ENCODE peak calls at places on chromosomes 1 and 21, in four cellular contexts. H is GM12865, P is trophoblast cell, W is PC-9. T is an unnamed sample.

GRCh38 chr1:38657873-38658272 is 201.7 kb downstream of the RRAGC start:
- DNase-seq in H (no peak), P (no peak), W (no peak), T (no peak)

GRCh38 chr1:47507921-47508894 is 70.4 kb downstream of the FOXD2 start:
- DNase-seq in W (no peak), H (no peak), P (no peak), T (no peak)

GRCh38 chr1:184036517-184036949 is 995 bp downstream of the COLGALT2 start:
- DNase-seq in H (no peak), W (no peak), P (no peak), T (no peak)

GRCh38 chr1:80922906-80923305 is 877.8 kb upstream of the ADGRL2 start:
- DNase-seq in W (no peak), P (no peak), H (no peak), T (no peak)

GRCh38 chr1:29584816-29585600 is 348.7 kb downstream of the PTPRU start:
- DNase-seq in H (no peak), W (no peak), P (no peak), T (no peak)

GRCh38 chr1:33123266-33123665 is 42.3 kb downstream of the AZIN2 start:
- DNase-seq in P (no peak), H (no peak), W (no peak), T (no peak)

GRCh38 chr21:32371913-32372314 is 20.9 kb downstream of the URB1 start:
- DNase-seq in P (peak; percentile 16), W (peak; percentile 56), H (no peak), T (no peak)

GRCh38 chr21:26826801-26827200 is 18.4 kb downstream of the ADAMTS1 start:
- DNase-seq in W (no peak), H (no peak), P (no peak), T (no peak)

GRCh38 chr1:240169188-240169587 is 77.5 kb downstream of the FMN2 start:
- DNase-seq in H (no peak), P (no peak), W (no peak), T (no peak)

GRCh38 chr1:62364726-62365125 is 45.5 kb upstream of the KANK4 start:
- DNase-seq in P (no peak), H (no peak), W (no peak), T (no peak)

GRCh38 chr1:2289607-2290006 is 61.5 kb downstream of the SKI start:
- DNase-seq in H (no peak), P (no peak), W (no peak), T (no peak)

GRCh38 chr1:2287649-2288048 is 59.5 kb downstream of the SKI start:
- DNase-seq in W (no peak), H (no peak), P (no peak), T (no peak)

GRCh38 chr1:2286923-2287322 is 58.8 kb downstream of the SKI start:
- DNase-seq in W (no peak), H (no peak), P (no peak), T (no peak)

GRCh38 chr1:2288816-2289536 is 60.9 kb downstream of the SKI start:
- DNase-seq in P (no peak), H (no peak), W (no peak), T (no peak)

DNA sequence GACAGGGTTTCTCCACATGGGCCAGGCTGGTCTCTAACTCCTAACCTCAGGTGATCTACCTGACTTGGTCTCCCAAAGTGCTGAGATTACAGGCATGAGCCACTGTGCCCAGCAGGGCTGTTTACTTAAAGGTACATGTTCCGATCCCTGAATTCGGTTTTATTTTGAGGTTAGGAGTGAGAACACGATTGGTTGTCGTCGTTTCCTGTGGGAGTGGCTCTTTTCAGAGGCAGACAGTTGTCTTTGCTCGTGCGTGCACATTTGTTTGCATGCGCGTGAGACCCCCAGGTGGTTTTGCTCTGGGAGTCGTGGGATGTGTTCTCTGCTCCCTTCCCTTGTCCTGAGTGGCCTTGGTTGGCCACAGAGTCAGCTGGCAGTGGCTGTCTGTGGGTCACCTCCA is 60.2 kb downstream of the SKI start:
- DNase-seq in W (no peak), P (no peak), H (no peak), T (no peak)
- H3K4me3 ChIP-seq in W (no peak overlapping the region), P (no peak overlapping the region), H (no peak overlapping the region), T (no peak overlapping the region)

GRCh38 chr1:16446116-16446515 is 5.6 kb downstream of the NECAP2 start:
- DNase-seq in W (no peak), P (peak; percentile 52), H (no peak), T (no peak)

GRCh38 chr1:16449666-16450065 is 9.1 kb downstream of the NECAP2 start:
- DNase-seq in H (no peak), P (no peak), W (no peak), T (no peak)

GRCh38 chr1:16449065-16449464 is 8.5 kb downstream of the NECAP2 start:
- DNase-seq in P (no peak), W (no peak), H (no peak), T (no peak)

GRCh38 chr1:16445052-16445451 is 4.5 kb downstream of the NECAP2 start:
- DNase-seq in H (no peak), W (no peak), P (no peak), T (no peak)

DNA sequence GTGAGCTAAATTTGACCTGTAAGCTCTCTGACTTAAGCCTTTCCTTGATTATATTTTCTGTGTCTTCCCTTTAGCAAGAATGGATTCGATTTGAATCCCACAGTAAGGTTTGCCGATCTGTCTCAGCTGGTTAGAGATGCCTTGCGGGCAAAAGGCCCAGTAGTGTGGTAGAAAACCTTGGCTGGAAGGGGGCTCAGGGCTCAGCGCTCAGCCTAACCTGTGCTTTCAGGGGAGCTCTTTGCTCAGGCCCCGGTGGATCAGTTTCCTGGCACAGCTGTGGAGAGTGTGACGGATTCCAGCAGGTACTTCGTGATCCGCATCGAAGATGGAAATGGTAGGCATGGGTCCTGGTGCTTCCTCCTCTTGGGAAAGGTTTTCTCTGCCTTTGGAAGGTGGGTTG is 7.1 kb downstream of the NECAP2 start:
- DNase-seq in P (no peak), W (no peak), H (no peak), T (no peak)
- H3K4me3 ChIP-seq in P (no peak overlapping the region), W (no peak overlapping the region), H (no peak overlapping the region), T (no peak overlapping the region)

DNA sequence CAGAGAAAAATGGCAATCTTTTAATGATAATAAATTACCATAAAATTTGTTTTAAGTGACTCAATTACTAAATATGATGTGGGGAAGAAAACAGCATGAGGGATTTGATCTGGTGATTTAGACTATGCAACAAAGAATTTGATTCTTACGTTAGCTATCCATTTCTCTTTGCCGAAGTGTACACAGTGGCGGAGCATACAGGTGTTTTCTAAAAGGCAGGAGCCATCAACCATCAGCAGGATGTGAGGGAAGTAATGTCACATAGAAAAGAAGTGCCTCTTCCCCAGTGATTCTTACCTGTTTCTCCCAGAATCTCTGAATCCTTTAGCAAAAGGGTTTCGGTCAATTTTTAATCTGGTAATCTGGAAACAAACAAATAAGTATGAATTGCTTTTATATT is 74.3 kb downstream of the TBX15 start:
- DNase-seq in W (no peak), P (no peak), H (no peak), T (no peak)
- H3K4me3 ChIP-seq in W (no peak overlapping the region), P (no peak overlapping the region), H (no peak overlapping the region), T (no peak overlapping the region)

GRCh38 chr21:36751383-36751782 is 52.5 kb downstream of the SIM2 start:
- DNase-seq in H (no peak), P (no peak), W (no peak), T (no peak)
- H3K4me3 ChIP-seq in H (no peak overlapping the region), P (no peak overlapping the region), W (no peak overlapping the region), T (no peak overlapping the region)

GRCh38 chr1:14599173-14599754 is 779 bp downstream of the KAZN start:
- DNase-seq in H (peak; percentile 56), P (no peak), W (no peak), T (no peak)

GRCh38 chr1:14598498-14599172 is at the start of gene KAZN:
- DNase-seq in W (no peak), P (peak; percentile 65), H (peak; percentile 18), T (no peak)

GRCh38 chr1:14598007-14598497 is 433 bp upstream of the KAZN start:
- DNase-seq in P (peak; percentile 54), W (no peak), H (no peak), T (no peak)

GRCh38 chr1:14596591-14596990 is 1.9 kb upstream of the KAZN start:
- DNase-seq in H (no peak), P (no peak), W (no peak), T (no peak)

DNA sequence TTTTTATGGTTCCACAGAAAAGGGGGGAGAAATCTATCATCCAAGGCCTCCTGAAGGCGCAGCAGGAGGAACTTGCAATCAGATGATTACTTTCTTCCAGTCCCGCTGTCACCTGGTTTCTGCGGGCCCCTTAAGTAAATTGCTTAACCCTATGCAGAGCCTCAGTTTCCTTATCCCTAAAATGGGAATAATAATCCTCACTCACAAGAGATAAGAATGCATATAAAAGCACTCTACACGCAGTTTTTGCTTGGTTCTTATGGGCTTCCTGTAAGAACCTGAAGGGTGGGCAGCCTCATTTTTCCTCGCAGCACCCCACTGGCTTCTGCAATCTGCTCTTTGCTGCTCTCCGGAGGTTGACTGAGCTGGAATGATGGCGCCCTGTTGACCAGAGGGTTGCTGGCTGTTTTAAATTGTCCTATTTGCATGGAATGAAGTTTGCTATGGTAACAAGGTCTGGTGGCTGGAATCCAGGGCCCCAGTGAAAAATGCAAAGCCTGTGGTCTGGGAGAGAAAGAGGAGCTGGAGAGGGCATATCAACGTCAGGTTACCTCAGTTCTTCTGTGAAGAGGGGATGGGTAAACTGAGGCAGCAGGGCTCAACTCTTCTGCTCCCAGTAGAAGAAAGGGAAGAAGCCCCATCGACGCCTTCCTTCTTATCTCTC is 1.0 kb upstream of the KAZN start:
- DNase-seq in W (no peak), H (no peak), P (peak; percentile 77), T (no peak)
- H3K4me3 ChIP-seq in W (no peak overlapping the region), H (no peak overlapping the region), P (no peak overlapping the region), T (no peak overlapping the region)